ENCODE peak calls at places on chromosomes 6 and 20, in ten cellular contexts. One of them, this sample, is unnamed.

GRCh38 chr6:51398793-51399192 is 580.1 kb downstream of the TFAP2B start:
- DNase-seq in suprapubic skin: no peak
- DNase-seq in stomach: no peak
- DNase-seq in HepG2: no peak
- DNase-seq in tibial nerve: no peak
- DNase-seq in A549: no peak
- DNase-seq in esophagus muscularis mucosa: no peak
- DNase-seq in K562: no peak
- DNase-seq in transverse colon: no peak
- DNase-seq in ovary: no peak
- DNase-seq in this sample: no peak

GRCh38 chr20:47359533-47360206 is 3.2 kb upstream of the ZMYND8 start:
- DNase-seq in suprapubic skin: no peak
- DNase-seq in stomach: no peak
- DNase-seq in HepG2: no peak
- DNase-seq in tibial nerve: no peak
- DNase-seq in A549: no peak
- DNase-seq in esophagus muscularis mucosa: no peak
- DNase-seq in K562: no peak
- DNase-seq in transverse colon: no peak
- DNase-seq in ovary: no peak
- DNase-seq in this sample: no peak

GRCh38 chr6:110408891-110409290 is 6.5 kb downstream of the DDO start:
- DNase-seq in suprapubic skin: no peak
- DNase-seq in stomach: no peak
- DNase-seq in HepG2: no peak
- DNase-seq in tibial nerve: no peak
- DNase-seq in A549: no peak
- DNase-seq in esophagus muscularis mucosa: no peak
- DNase-seq in K562: no peak
- DNase-seq in transverse colon: no peak
- DNase-seq in ovary: no peak
- DNase-seq in this sample: no peak

GRCh38 chr6:17842014-17842776 is 135.5 kb upstream of the NUP153 start:
- DNase-seq in suprapubic skin: no peak
- DNase-seq in stomach: no peak
- DNase-seq in HepG2: no peak
- DNase-seq in tibial nerve: no peak
- DNase-seq in A549: no peak
- DNase-seq in esophagus muscularis mucosa: no peak
- DNase-seq in K562: peak
- DNase-seq in transverse colon: no peak
- DNase-seq in ovary: no peak
- DNase-seq in this sample: no peak

GRCh38 chr6:129575378-129576118 is 134.4 kb downstream of the ARHGAP18 start:
- DNase-seq in suprapubic skin: no peak
- DNase-seq in stomach: no peak
- DNase-seq in HepG2: peak
- DNase-seq in tibial nerve: peak
- DNase-seq in A549: peak
- DNase-seq in esophagus muscularis mucosa: no peak
- DNase-seq in K562: peak
- DNase-seq in transverse colon: no peak
- DNase-seq in ovary: no peak
- DNase-seq in this sample: no peak

GRCh38 chr6:122619309-122619708 is 9.1 kb downstream of the PKIB start:
- DNase-seq in suprapubic skin: no peak
- DNase-seq in stomach: no peak
- DNase-seq in HepG2: no peak
- DNase-seq in tibial nerve: no peak
- DNase-seq in A549: no peak
- DNase-seq in esophagus muscularis mucosa: no peak
- DNase-seq in K562: no peak
- DNase-seq in transverse colon: no peak
- DNase-seq in ovary: no peak
- DNase-seq in this sample: no peak

GRCh38 chr20:11581271-11581670 is 336.4 kb upstream of the BTBD3 start:
- DNase-seq in suprapubic skin: no peak
- DNase-seq in stomach: no peak
- DNase-seq in HepG2: peak
- DNase-seq in tibial nerve: no peak
- DNase-seq in A549: peak
- DNase-seq in esophagus muscularis mucosa: no peak
- DNase-seq in K562: peak
- DNase-seq in transverse colon: no peak
- DNase-seq in ovary: no peak
- DNase-seq in this sample: no peak

GRCh38 chr6:165661416-165662001 is 1.5 kb downstream of the PDE10A start:
- DNase-seq in suprapubic skin: no peak
- DNase-seq in stomach: no peak
- DNase-seq in HepG2: no peak
- DNase-seq in tibial nerve: no peak
- DNase-seq in A549: peak
- DNase-seq in esophagus muscularis mucosa: peak
- DNase-seq in K562: no peak
- DNase-seq in transverse colon: no peak
- DNase-seq in ovary: no peak
- DNase-seq in this sample: no peak

GRCh38 chr6:108995296-108995695 is 99.3 kb downstream of the SESN1 start:
- DNase-seq in suprapubic skin: no peak
- DNase-seq in stomach: no peak
- DNase-seq in HepG2: no peak
- DNase-seq in tibial nerve: no peak
- DNase-seq in A549: no peak
- DNase-seq in esophagus muscularis mucosa: no peak
- DNase-seq in K562: no peak
- DNase-seq in transverse colon: no peak
- DNase-seq in ovary: no peak
- DNase-seq in this sample: no peak

GRCh38 chr6:151056230-151056907 is 183.4 kb upstream of the AKAP12 start:
- DNase-seq in suprapubic skin: no peak
- DNase-seq in stomach: no peak
- DNase-seq in HepG2: peak
- DNase-seq in tibial nerve: no peak
- DNase-seq in A549: no peak
- DNase-seq in esophagus muscularis mucosa: peak
- DNase-seq in K562: no peak
- DNase-seq in transverse colon: no peak
- DNase-seq in ovary: no peak
- DNase-seq in this sample: no peak

GRCh38 chr6:151060742-151061100 is 179.0 kb upstream of the AKAP12 start:
- DNase-seq in suprapubic skin: no peak
- DNase-seq in stomach: no peak
- DNase-seq in HepG2: no peak
- DNase-seq in tibial nerve: no peak
- DNase-seq in A549: no peak
- DNase-seq in esophagus muscularis mucosa: peak
- DNase-seq in K562: no peak
- DNase-seq in transverse colon: no peak
- DNase-seq in ovary: no peak
- DNase-seq in this sample: no peak

GRCh38 chr6:151060096-151060741 is 179.5 kb upstream of the AKAP12 start:
- DNase-seq in suprapubic skin: no peak
- DNase-seq in stomach: no peak
- DNase-seq in HepG2: peak
- DNase-seq in tibial nerve: no peak
- DNase-seq in A549: peak
- DNase-seq in esophagus muscularis mucosa: peak
- DNase-seq in K562: no peak
- DNase-seq in transverse colon: no peak
- DNase-seq in ovary: no peak
- DNase-seq in this sample: no peak

GRCh38 chr6:151058021-151058733 is 181.6 kb upstream of the AKAP12 start:
- DNase-seq in suprapubic skin: no peak
- DNase-seq in stomach: no peak
- DNase-seq in HepG2: no peak
- DNase-seq in tibial nerve: no peak
- DNase-seq in A549: no peak
- DNase-seq in esophagus muscularis mucosa: peak
- DNase-seq in K562: no peak
- DNase-seq in transverse colon: no peak
- DNase-seq in ovary: peak
- DNase-seq in this sample: no peak

GRCh38 chr6:151059612-151060095 is 180.1 kb upstream of the AKAP12 start:
- DNase-seq in suprapubic skin: no peak
- DNase-seq in stomach: no peak
- DNase-seq in HepG2: no peak
- DNase-seq in tibial nerve: no peak
- DNase-seq in A549: peak
- DNase-seq in esophagus muscularis mucosa: no peak
- DNase-seq in K562: no peak
- DNase-seq in transverse colon: no peak
- DNase-seq in ovary: no peak
- DNase-seq in this sample: no peak
- TF ChIP-seq POLR2A in suprapubic skin: no peak
- TF ChIP-seq POLR2A in stomach: no peak
- TF ChIP-seq POLR2A in HepG2: no peak
- TF ChIP-seq POLR2A in tibial nerve: no peak
- TF ChIP-seq POLR2A in A549: no peak
- TF ChIP-seq POLR2A in esophagus muscularis mucosa: no peak
- TF ChIP-seq POLR2A in K562: no peak
- TF ChIP-seq POLR2A in transverse colon: no peak
- TF ChIP-seq POLR2A in ovary: no peak
- TF ChIP-seq POLR2A in this sample: no peak

DNA sequence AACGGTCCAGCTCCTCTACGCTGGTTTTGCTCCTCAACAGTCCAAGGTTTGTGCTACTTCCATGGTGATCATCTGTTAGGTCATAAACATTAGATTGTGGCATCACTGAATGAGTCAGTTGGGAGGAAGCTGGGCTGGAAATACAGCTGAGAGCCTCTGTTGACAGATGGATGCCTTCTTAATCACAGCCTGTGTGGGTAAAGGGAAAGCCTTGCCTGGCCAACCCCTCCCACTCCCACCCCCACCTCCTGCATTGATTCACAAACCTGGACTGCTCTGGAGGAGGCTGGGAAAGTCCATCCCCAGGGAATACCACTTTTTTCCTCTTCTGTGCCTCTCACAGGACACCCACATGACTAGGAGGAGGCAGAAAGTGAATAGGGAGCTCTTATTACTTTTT is 180.6 kb upstream of the CCN2 start:
- DNase-seq in suprapubic skin: no peak
- DNase-seq in stomach: no peak
- DNase-seq in HepG2: peak
- DNase-seq in tibial nerve: no peak
- DNase-seq in A549: peak
- DNase-seq in esophagus muscularis mucosa: no peak
- DNase-seq in K562: no peak
- DNase-seq in transverse colon: no peak
- DNase-seq in ovary: no peak
- DNase-seq in this sample: no peak
- TF ChIP-seq EP300 in suprapubic skin: no peak
- TF ChIP-seq EP300 in stomach: peak
- TF ChIP-seq EP300 in HepG2: no peak
- TF ChIP-seq EP300 in tibial nerve: peak
- TF ChIP-seq EP300 in A549: no peak
- TF ChIP-seq EP300 in esophagus muscularis mucosa: no peak
- TF ChIP-seq EP300 in K562: no peak
- TF ChIP-seq EP300 in transverse colon: no peak
- TF ChIP-seq EP300 in ovary: no peak
- TF ChIP-seq EP300 in this sample: no peak

GRCh38 chr6:31826793-31827285 is 699 bp upstream of the HSPA1B start:
- DNase-seq in suprapubic skin: peak
- DNase-seq in stomach: peak
- DNase-seq in HepG2: no peak
- DNase-seq in tibial nerve: peak
- DNase-seq in A549: peak
- DNase-seq in esophagus muscularis mucosa: peak
- DNase-seq in K562: peak
- DNase-seq in transverse colon: peak
- DNase-seq in ovary: peak
- DNase-seq in this sample: peak
- TF ChIP-seq POLR2A in suprapubic skin: peak
- TF ChIP-seq POLR2A in stomach: no peak
- TF ChIP-seq POLR2A in HepG2: no peak
- TF ChIP-seq POLR2A in tibial nerve: peak
- TF ChIP-seq POLR2A in A549: no peak
- TF ChIP-seq POLR2A in esophagus muscularis mucosa: peak
- TF ChIP-seq POLR2A in K562: no peak
- TF ChIP-seq POLR2A in transverse colon: peak
- TF ChIP-seq POLR2A in ovary: peak
- TF ChIP-seq POLR2A in this sample: no peak

GRCh38 chr6:23031986-23032385 is 462.6 kb downstream of the HDGFL1 start:
- DNase-seq in suprapubic skin: no peak
- DNase-seq in stomach: no peak
- DNase-seq in HepG2: no peak
- DNase-seq in tibial nerve: no peak
- DNase-seq in A549: no peak
- DNase-seq in esophagus muscularis mucosa: no peak
- DNase-seq in K562: no peak
- DNase-seq in transverse colon: no peak
- DNase-seq in ovary: no peak
- DNase-seq in this sample: no peak
- TF ChIP-seq EP300 in suprapubic skin: no peak
- TF ChIP-seq EP300 in stomach: no peak
- TF ChIP-seq EP300 in HepG2: no peak
- TF ChIP-seq EP300 in tibial nerve: no peak
- TF ChIP-seq EP300 in A549: no peak
- TF ChIP-seq EP300 in esophagus muscularis mucosa: no peak
- TF ChIP-seq EP300 in K562: no peak
- TF ChIP-seq EP300 in transverse colon: no peak
- TF ChIP-seq EP300 in ovary: no peak
- TF ChIP-seq EP300 in this sample: no peak

DNA sequence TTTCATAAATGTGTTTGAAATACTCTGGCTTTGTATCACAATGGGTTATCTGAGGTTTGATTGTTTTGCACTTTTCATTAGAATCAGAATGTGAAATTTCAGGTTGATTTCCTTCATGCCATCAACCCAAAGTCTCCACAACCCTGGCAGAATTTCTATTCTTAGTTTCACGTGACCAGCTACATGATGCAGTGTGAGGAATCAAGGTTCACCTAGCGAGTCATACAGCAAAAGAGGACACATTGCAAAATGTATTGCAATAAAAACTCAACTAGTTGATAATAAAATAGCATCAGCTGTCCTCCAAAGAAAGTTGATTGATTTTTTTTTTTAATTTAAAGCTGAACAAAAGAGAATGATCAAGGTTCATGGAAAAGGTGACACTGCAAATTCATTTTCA is 2.2 kb downstream of the HAO1 start:
- DNase-seq in suprapubic skin: no peak
- DNase-seq in stomach: no peak
- DNase-seq in HepG2: no peak
- DNase-seq in tibial nerve: no peak
- DNase-seq in A549: no peak
- DNase-seq in esophagus muscularis mucosa: no peak
- DNase-seq in K562: no peak
- DNase-seq in transverse colon: no peak
- DNase-seq in ovary: no peak
- DNase-seq in this sample: no peak
- TF ChIP-seq POLR2A in suprapubic skin: no peak
- TF ChIP-seq POLR2A in stomach: no peak
- TF ChIP-seq POLR2A in HepG2: no peak
- TF ChIP-seq POLR2A in tibial nerve: no peak
- TF ChIP-seq POLR2A in A549: no peak
- TF ChIP-seq POLR2A in esophagus muscularis mucosa: no peak
- TF ChIP-seq POLR2A in K562: no peak
- TF ChIP-seq POLR2A in transverse colon: no peak
- TF ChIP-seq POLR2A in ovary: no peak
- TF ChIP-seq POLR2A in this sample: no peak

DNA sequence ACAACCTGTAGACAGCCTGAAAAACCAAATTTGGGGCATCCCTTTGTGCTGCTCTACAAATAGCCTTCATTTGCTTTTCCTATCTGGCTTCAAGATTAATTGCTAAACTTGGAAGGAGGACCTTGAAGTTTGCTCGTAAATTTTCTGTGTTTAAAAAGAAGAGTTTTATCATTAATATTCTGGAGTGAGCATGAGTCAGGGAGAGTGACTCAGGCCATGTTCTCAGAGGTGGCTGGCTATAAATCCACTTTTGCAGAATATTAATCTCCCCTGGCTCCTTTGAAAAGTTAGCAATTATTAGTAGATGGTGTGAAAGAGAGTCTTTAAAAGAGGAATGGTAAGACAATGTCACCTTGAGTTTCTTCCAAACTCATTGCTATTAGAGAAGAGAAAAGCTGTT is 91.0 kb downstream of the ANKEF1 start:
- DNase-seq in suprapubic skin: no peak
- DNase-seq in stomach: no peak
- DNase-seq in HepG2: no peak
- DNase-seq in tibial nerve: no peak
- DNase-seq in A549: no peak
- DNase-seq in esophagus muscularis mucosa: no peak
- DNase-seq in K562: no peak
- DNase-seq in transverse colon: no peak
- DNase-seq in ovary: no peak
- DNase-seq in this sample: no peak
- TF ChIP-seq EP300 in suprapubic skin: no peak
- TF ChIP-seq EP300 in stomach: no peak
- TF ChIP-seq EP300 in HepG2: no peak
- TF ChIP-seq EP300 in tibial nerve: no peak
- TF ChIP-seq EP300 in A549: no peak
- TF ChIP-seq EP300 in esophagus muscularis mucosa: no peak
- TF ChIP-seq EP300 in K562: no peak
- TF ChIP-seq EP300 in transverse colon: no peak
- TF ChIP-seq EP300 in ovary: no peak
- TF ChIP-seq EP300 in this sample: no peak

This sample was measured in sigmoid colon.